ENCODE peak calls at places on chromosomes 2 and 18, in six cellular contexts. I is PC-9, U is cardiac muscle cell, S is neural progenitor cell, X is upper lobe of right lung, P is Peyer's patch. Y is an unnamed sample. For H3K4me1, the result is how much of the 10 kb centered on the place peaks cover.

GRCh38 chr18:67300498-67300897 is 216.0 kb downstream of the DSEL start:
- DNase-seq in I (no peak), U (no peak), S (peak), X (no peak), P (no peak), Y (no peak)

GRCh38 chr2:219951111-219951510 is 323.7 kb downstream of the SLC4A3 start:
- DNase-seq in I (no peak), U (no peak), S (no peak), X (no peak), P (no peak), Y (no peak)

GRCh38 chr18:13640266-13640860 is 86.0 kb downstream of the FAM210A start:
- DNase-seq in I (no peak), U (no peak), S (no peak), X (no peak), P (no peak), Y (no peak)

GRCh38 chr18:10927980-10928605 is 221.3 kb downstream of the PIEZO2 start:
- DNase-seq in I (no peak), U (peak), S (no peak), X (no peak), P (no peak), Y (no peak)

GRCh38 chr2:119119999-119120710 is 38.4 kb downstream of the C1QL2 start:
- DNase-seq in I (no peak), U (no peak), S (no peak), X (no peak), P (no peak), Y (peak)

GRCh38 chr2:172056293-172056692 is 29.0 kb upstream of the DLX1 start:
- DNase-seq in I (no peak), U (no peak), S (no peak), X (no peak), P (no peak), Y (no peak)

GRCh38 chr2:46164581-46165301 is 132.5 kb upstream of the EPAS1 start:
- DNase-seq in I (peak), U (peak), S (no peak), X (no peak), P (no peak), Y (peak)

GRCh38 chr18:24817150-24818068 is 357.0 kb downstream of the HRH4 start:
- DNase-seq in I (no peak), U (no peak), S (peak), X (no peak), P (no peak), Y (no peak)

GRCh38 chr18:1102848-1103247 is 198.2 kb downstream of the ADCYAP1 start:
- DNase-seq in I (no peak), U (no peak), S (no peak), X (no peak), P (no peak), Y (no peak)
- TF ChIP-seq CTCF in I (no peak), U (no peak), S (peak), X (no peak), P (no peak), Y (no peak)

GRCh38 chr2:4937550-4937949 is 754.6 kb upstream of the SOX11 start:
- DNase-seq in I (no peak), U (no peak), S (peak), X (no peak), P (no peak), Y (no peak)
- H3K4me1 ChIP-seq in I (under half), U (under half), S (under half), X (under half), P (under half), Y (under half)

GRCh38 chr2:6865346-6866238 is at the start of gene CMPK2:
- DNase-seq in I (no peak), U (peak), S (peak), X (peak), P (peak), Y (peak)
- TF ChIP-seq CTCF in I (no peak), U (no peak), S (no peak), X (peak), P (peak), Y (no peak)

DNA sequence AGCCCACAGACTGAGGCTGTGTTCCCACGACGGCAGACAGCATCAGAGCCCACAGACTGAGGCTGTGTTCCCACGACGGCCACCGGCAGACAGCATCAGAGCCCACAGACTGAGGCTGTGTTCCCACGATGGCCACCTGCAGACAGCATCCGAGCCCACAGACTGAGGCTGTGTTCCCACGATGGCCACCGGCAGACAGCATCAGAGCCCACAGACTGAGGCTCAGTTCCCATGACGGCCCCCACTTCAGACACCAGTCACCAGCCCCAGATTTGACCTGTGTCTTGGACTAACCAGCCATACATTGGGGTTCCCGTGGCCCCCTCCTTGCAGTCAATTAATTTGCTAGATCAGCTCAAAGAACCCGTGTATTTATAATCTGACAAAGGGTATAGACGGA is 57.8 kb upstream of the SNTG2 start:
- DNase-seq in I (no peak), U (no peak), S (no peak), X (no peak), P (no peak), Y (no peak)
- H3K4me1 ChIP-seq in I (under half), U (under half), S (under half), X (under half), P (under half), Y (under half)

GRCh38 chr18:77635858-77636257 is 386.2 kb downstream of the GALR1 start:
- DNase-seq in I (no peak), U (no peak), S (no peak), X (no peak), P (no peak), Y (no peak)
- TF ChIP-seq CTCF in I (no peak), U (no peak), S (no peak), X (no peak), P (no peak), Y (no peak)

DNA sequence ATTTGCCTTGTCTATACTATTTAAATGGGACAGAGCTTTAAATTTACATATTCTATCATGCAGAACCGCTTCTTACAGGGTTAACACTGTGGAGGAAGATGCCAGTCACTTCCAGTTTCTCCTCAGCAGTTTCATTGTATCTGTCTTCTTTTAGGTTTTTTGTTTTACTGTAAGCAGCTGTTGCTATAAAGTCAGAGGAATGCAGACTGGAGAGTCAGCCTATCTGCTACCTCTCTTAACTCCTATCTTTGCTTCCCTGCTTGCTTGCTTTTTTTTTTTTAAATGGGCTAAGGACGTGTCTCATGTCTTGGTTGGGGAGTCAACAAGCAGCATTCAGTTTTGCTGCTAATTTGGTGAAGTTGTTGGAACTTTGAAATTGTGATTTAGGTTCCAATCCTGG is 8.9 kb downstream of the EPC2 start:
- DNase-seq in I (no peak), U (peak), S (no peak), X (no peak), P (no peak), Y (no peak)
- H3K4me1 ChIP-seq in I (under half), U (under half), S (under half), X (half or more), P (under half), Y (under half)

GRCh38 chr2:157218911-157219310 is 38.6 kb upstream of the GALNT5 start:
- DNase-seq in I (no peak), U (no peak), S (no peak), X (no peak), P (no peak), Y (no peak)

GRCh38 chr2:157220502-157220901 is 37.0 kb upstream of the GALNT5 start:
- DNase-seq in I (no peak), U (no peak), S (no peak), X (no peak), P (no peak), Y (no peak)

GRCh38 chr2:157221394-157221988 is 36.0 kb upstream of the GALNT5 start:
- DNase-seq in I (no peak), U (no peak), S (no peak), X (no peak), P (no peak), Y (no peak)

GRCh38 chr2:157216421-157216965 is 41.0 kb upstream of the GALNT5 start:
- DNase-seq in I (no peak), U (no peak), S (no peak), X (no peak), P (no peak), Y (no peak)

GRCh38 chr2:157217409-157217808 is 40.1 kb upstream of the GALNT5 start:
- DNase-seq in I (no peak), U (no peak), S (no peak), X (no peak), P (no peak), Y (no peak)
- TF ChIP-seq CTCF in I (no peak), U (no peak), S (no peak), X (no peak), P (no peak), Y (no peak)